ENCODE peak calls at places on chromosome 7, in six cellular contexts. P is memory B cell, Z is A673, G is KG1, K is HEK293T, A is Ammon's horn. M is an unnamed sample.

GRCh38 chr7:79855172-79855571 is 279.5 kb upstream of the GNAI1 start:
- DNase-seq in P (no peak), Z (no peak), G (no peak), K (no peak), A (no peak), M (no peak)

GRCh38 chr7:44988718-44989117 is 9.9 kb upstream of the MYO1G start:
- DNase-seq in P (no peak), Z (no peak), G (no peak), K (no peak), A (no peak), M (no peak)

GRCh38 chr7:44445986-44446671 is 44.3 kb downstream of the NUDCD3 start:
- DNase-seq in P (no peak), Z (no peak), G (no peak), K (no peak), A (peak), M (no peak)

GRCh38 chr7:142785841-142786250 is 15.1 kb downstream of the PRSS2 start:
- DNase-seq in P (no peak), Z (no peak), G (no peak), K (no peak), A (no peak), M (no peak)

GRCh38 chr7:101118856-101119255 is 8.0 kb upstream of the SERPINE1 start:
- DNase-seq in P (no peak), Z (no peak), G (no peak), K (no peak), A (no peak), M (no peak)

GRCh38 chr7:539731-540411 is 20.2 kb upstream of the PDGFA start:
- DNase-seq in P (no peak), Z (no peak), G (no peak), K (no peak), A (no peak), M (peak)

GRCh38 chr7:143492799-143493568 is 15.3 kb downstream of the TAS2R41 start:
- DNase-seq in P (no peak), Z (no peak), G (no peak), K (no peak), A (no peak), M (no peak)

GRCh38 chr7:12861070-12861469 is 173.6 kb downstream of the ARL4A start:
- DNase-seq in P (no peak), Z (no peak), G (no peak), K (no peak), A (no peak), M (no peak)

GRCh38 chr7:107865956-107866775 is 24.8 kb upstream of the DLD start:
- DNase-seq in P (no peak), Z (no peak), G (no peak), K (no peak), A (no peak), M (no peak)

GRCh38 chr7:138980575-138981285 is 459 bp downstream of the KIAA1549 start:
- DNase-seq in P (no peak), Z (peak), G (no peak), K (no peak), A (no peak), M (no peak)

GRCh38 chr7:7185382-7185989 is 3.1 kb downstream of the C1GALT1 start:
- DNase-seq in P (no peak), Z (no peak), G (no peak), K (no peak), A (peak), M (no peak)

GRCh38 chr7:12564996-12565764 is 5.3 kb upstream of the SCIN start:
- DNase-seq in P (no peak), Z (no peak), G (no peak), K (no peak), A (no peak), M (no peak)

GRCh38 chr7:76069238-76069638 is 21.3 kb downstream of the MDH2 start:
- DNase-seq in P (no peak), Z (peak), G (no peak), K (peak), A (peak), M (peak)

GRCh38 chr7:124423863-124424262 is 341.7 kb downstream of the GPR37 start:
- DNase-seq in P (no peak), Z (no peak), G (no peak), K (no peak), A (no peak), M (no peak)

GRCh38 chr7:136923111-136923510 is 54.7 kb downstream of the CHRM2 start:
- DNase-seq in P (no peak), Z (no peak), G (no peak), K (no peak), A (no peak), M (no peak)

GRCh38 chr7:127588697-127589482 is 679 bp downstream of the ARF5 start:
- DNase-seq in P (no peak), Z (peak), G (no peak), K (peak), A (peak), M (peak)

GRCh38 chr7:5020098-5020497 is 25.6 kb upstream of the RBAK start:
- DNase-seq in P (no peak), Z (no peak), G (no peak), K (no peak), A (no peak), M (no peak)

GRCh38 chr7:64758151-64758550 is 36.1 kb upstream of the ZNF138 start:
- DNase-seq in P (no peak), Z (no peak), G (no peak), K (no peak), A (no peak), M (no peak)

GRCh38 chr7:123747089-123747488 is 1.7 kb downstream of the WASL start:
- DNase-seq in P (no peak), Z (peak), G (no peak), K (no peak), A (no peak), M (no peak)

GRCh38 chr7:42886866-42887509 is 24.9 kb downstream of the C7orf25 start:
- DNase-seq in P (no peak), Z (no peak), G (no peak), K (no peak), A (no peak), M (no peak)

GRCh38 chr7:95411666-95412065 is 15.5 kb upstream of the PON3 start:
- DNase-seq in P (no peak), Z (no peak), G (no peak), K (no peak), A (no peak), M (no peak)

GRCh38 chr7:132784406-132784805 is 208.1 kb upstream of the PLXNA4 start:
- DNase-seq in P (no peak), Z (no peak), G (no peak), K (no peak), A (no peak), M (no peak)

GRCh38 chr7:130732980-130733865 is 784 bp downstream of the KLF14 start:
- DNase-seq in P (peak), Z (no peak), G (no peak), K (no peak), A (no peak), M (peak)

GRCh38 chr7:21605008-21605407 is 62.2 kb downstream of the DNAH11 start:
- DNase-seq in P (no peak), Z (no peak), G (no peak), K (no peak), A (no peak), M (no peak)

GRCh38 chr7:80225361-80225760 is 90.7 kb downstream of the GNAI1 start:
- DNase-seq in P (no peak), Z (peak), G (no peak), K (no peak), A (no peak), M (no peak)

GRCh38 chr7:102050864-102051460 is 233.5 kb downstream of the CUX1 start:
- DNase-seq in P (no peak), Z (no peak), G (no peak), K (no peak), A (no peak), M (no peak)

GRCh38 chr7:102106625-102107024 is 180.0 kb upstream of the SH2B2 start:
- DNase-seq in P (no peak), Z (no peak), G (no peak), K (no peak), A (no peak), M (no peak)

GRCh38 chr7:41930538-41931262 is 227.8 kb upstream of the INHBA start:
- DNase-seq in P (no peak), Z (no peak), G (no peak), K (no peak), A (no peak), M (no peak)

GRCh38 chr7:94228678-94229077 is 166.0 kb upstream of the COL1A2 start:
- DNase-seq in P (no peak), Z (no peak), G (no peak), K (no peak), A (no peak), M (no peak)

GRCh38 chr7:77811895-77812685 is 13.5 kb downstream of the PHTF2 start:
- DNase-seq in P (no peak), Z (no peak), G (no peak), K (no peak), A (no peak), M (no peak)

GRCh38 chr7:50332241-50333176 is 28.0 kb downstream of the IKZF1 start:
- DNase-seq in P (no peak), Z (peak), G (no peak), K (no peak), A (no peak), M (no peak)

GRCh38 chr7:87427289-87427688 is 48.2 kb downstream of the ABCB4 start:
- DNase-seq in P (no peak), Z (no peak), G (no peak), K (no peak), A (peak), M (no peak)

GRCh38 chr7:150407588-150408392 is 28.7 kb downstream of the ZNF775 start:
- DNase-seq in P (peak), Z (no peak), G (no peak), K (no peak), A (no peak), M (no peak)

GRCh38 chr7:73433924-73434700 is 534 bp downstream of the FZD9 start:
- DNase-seq in P (no peak), Z (no peak), G (no peak), K (no peak), A (no peak), M (peak)

GRCh38 chr7:27745064-27745583 is 5.2 kb downstream of the TAX1BP1 start:
- DNase-seq in P (no peak), Z (peak), G (peak), K (peak), A (peak), M (no peak)

GRCh38 chr7:102045681-102046372 is 228.4 kb downstream of the CUX1 start:
- DNase-seq in P (no peak), Z (no peak), G (no peak), K (no peak), A (no peak), M (no peak)

GRCh38 chr7:48617988-48618387 is 306.4 kb upstream of the CDC14C start:
- DNase-seq in P (no peak), Z (no peak), G (no peak), K (no peak), A (no peak), M (no peak)

GRCh38 chr7:115731796-115732471 is 298.6 kb downstream of the TFEC start:
- DNase-seq in P (no peak), Z (no peak), G (no peak), K (no peak), A (no peak), M (no peak)

GRCh38 chr7:92295391-92295790 is 49.6 kb downstream of the ANKIB1 start:
- DNase-seq in P (no peak), Z (no peak), G (no peak), K (no peak), A (no peak), M (no peak)

M was measured in K562.